ENCODE peak calls at places on chromosomes 6 and 20, in eight cellular contexts. E is RWPE1, B is stomach, L is adrenal gland, Z is brain microvascular endothelial cell, O is fibroblast of villous mesenchyme, T is cardiac muscle cell, W is endothelial cell. A is an unnamed sample.

GRCh38 chr6:30981942-30982772 is 1.4 kb upstream of the MUC21 start:
- DNase-seq in E (no peak), B (peak; percentile 52), L (peak; percentile 42), Z (peak; percentile 58), O (peak; percentile 65), T (peak; percentile 86), W (peak; percentile 7), A (no peak)

GRCh38 chr6:57247603-57248002 is 25.5 kb upstream of the RAB23 start:
- DNase-seq in E (no peak), B (no peak), L (no peak), Z (no peak), O (no peak), T (peak; percentile 37), W (no peak), A (no peak)

GRCh38 chr6:45650527-45651135 is 272.9 kb upstream of the SUPT3H start:
- DNase-seq in E (peak; percentile 76), B (no peak), L (no peak), Z (peak; percentile 94), O (peak; percentile 89), T (peak; percentile 66), W (no peak), A (no peak)

GRCh38 chr6:35717449-35718353 is 19.1 kb upstream of the ARMC12 start:
- DNase-seq in E (no peak), B (no peak), L (peak; percentile 13), Z (no peak), O (no peak), T (no peak), W (no peak), A (no peak)

GRCh38 chr6:61711849-61712248 is 574.2 kb downstream of the KHDRBS2 start:
- DNase-seq in E (no peak), B (no peak), L (no peak), Z (no peak), O (no peak), T (no peak), W (peak; percentile 5), A (no peak)

GRCh38 chr6:57221936-57222683 is at the start of gene RAB23:
- DNase-seq in E (peak; percentile 90), B (peak; percentile 84), L (peak; percentile 79), Z (peak; percentile 67), O (peak; percentile 88), T (peak; percentile 91), W (peak; percentile 91), A (peak; percentile 88)

GRCh38 chr6:79436232-79436631 is 101.0 kb downstream of the LCA5 start:
- DNase-seq in E (peak; percentile 59), B (no peak), L (no peak), Z (no peak), O (peak; percentile 78), T (peak; percentile 61), W (no peak), A (no peak)

GRCh38 chr20:32675223-32675975 is 1.7 kb upstream of the C20orf203 start:
- DNase-seq in E (no peak), B (no peak), L (no peak), Z (no peak), O (no peak), T (no peak), W (no peak), A (no peak)

GRCh38 chr6:36863670-36864540 is 10.7 kb downstream of the PPIL1 start:
- DNase-seq in E (no peak), B (no peak), L (no peak), Z (no peak), O (no peak), T (no peak), W (no peak), A (no peak)

GRCh38 chr6:150894191-150894744 is 28.8 kb downstream of the MTHFD1L start:
- DNase-seq in E (no peak), B (no peak), L (no peak), Z (no peak), O (no peak), T (no peak), W (no peak), A (peak; percentile 26)

GRCh38 chr6:150891886-150892485 is 26.5 kb downstream of the MTHFD1L start:
- DNase-seq in E (peak; percentile 43), B (peak; percentile 71), L (peak; percentile 63), Z (peak; percentile 86), O (peak; percentile 88), T (peak; percentile 87), W (peak; percentile 76), A (peak; percentile 62)

GRCh38 chr6:150895898-150896632 is 30.6 kb downstream of the MTHFD1L start:
- DNase-seq in E (no peak), B (no peak), L (no peak), Z (no peak), O (no peak), T (no peak), W (no peak), A (no peak)

GRCh38 chr6:150897400-150897943 is 32.0 kb downstream of the MTHFD1L start:
- DNase-seq in E (no peak), B (no peak), L (no peak), Z (no peak), O (no peak), T (no peak), W (no peak), A (no peak)

DNA sequence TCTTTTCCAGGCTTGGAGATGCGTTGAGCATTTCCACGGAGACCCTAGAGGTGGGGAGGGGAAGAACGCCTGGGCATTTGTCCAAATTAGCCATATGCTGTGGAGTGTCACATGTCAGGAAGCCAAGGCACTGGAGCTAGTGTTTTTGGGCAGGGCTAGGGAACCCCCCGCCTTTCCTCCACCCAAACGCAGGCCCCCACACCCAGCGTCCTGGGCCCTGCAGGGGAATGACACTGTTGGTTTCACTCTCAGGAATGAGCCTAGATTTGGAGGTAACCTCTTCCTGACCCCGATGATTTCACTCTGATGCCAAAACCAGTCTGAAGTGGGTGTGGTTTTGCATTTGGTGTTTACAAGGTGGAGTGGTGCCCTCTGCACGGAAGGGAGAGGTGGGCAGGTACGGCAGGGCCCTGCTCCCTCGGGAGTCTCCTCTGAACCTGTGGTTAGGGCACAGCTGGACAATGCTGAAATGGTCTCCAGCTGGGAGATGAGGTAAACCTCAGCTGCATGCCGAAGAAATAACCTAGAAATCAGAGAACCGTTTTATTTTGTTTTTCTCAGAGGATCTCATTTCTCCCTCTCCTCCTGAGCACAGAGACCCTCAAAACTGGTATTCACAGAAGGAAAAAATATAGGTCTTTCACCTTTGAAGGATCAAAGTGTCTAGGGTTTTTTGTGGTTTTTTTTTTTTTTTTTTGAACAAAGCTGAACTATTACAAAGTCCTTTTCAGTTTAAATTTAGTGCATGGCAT is 29.6 kb downstream of the MTHFD1L start:
- DNase-seq in E (peak; percentile 22), B (no peak), L (no peak), Z (peak; percentile 60), O (peak; percentile 56), T (peak; percentile 50), W (no peak), A (peak; percentile 76)
- TF ChIP-seq CTCF in E (no peak), B (no peak), L (no peak), Z (peak; percentile 37), O (peak; percentile 16), T (no peak), W (peak; percentile 16), A (peak; percentile 40)

DNA sequence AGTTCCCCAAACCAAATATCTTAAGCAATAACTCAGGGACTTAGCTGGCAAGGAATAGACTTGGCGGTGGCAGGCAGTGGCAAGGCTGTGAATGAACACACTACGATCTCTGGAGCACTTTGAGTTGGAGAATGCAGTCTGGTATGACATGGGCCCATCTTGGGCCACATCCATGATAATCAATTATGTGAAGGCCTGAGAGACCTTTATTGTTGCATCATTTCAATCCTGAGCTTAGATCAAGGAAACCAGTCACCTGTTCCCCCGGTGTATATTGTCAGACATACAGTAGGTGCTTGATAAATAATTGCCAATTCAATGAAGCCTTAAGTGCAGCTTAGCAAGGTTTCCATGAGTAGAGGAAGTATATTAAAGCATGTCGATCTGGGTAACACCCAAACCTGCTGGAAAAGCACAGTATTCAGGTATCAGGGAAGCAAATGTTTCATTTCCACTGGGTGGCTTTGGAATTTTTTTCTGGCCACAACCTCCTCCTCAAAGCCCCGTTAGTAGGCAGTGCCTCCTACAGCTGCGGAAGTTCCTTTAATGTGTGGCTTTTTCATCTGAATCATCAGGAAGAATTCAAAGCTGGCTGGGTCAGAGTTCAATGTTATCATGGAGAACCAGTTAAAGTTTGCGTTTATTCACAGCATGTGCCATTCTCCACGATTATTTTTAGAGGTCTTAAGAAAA is 10.2 kb downstream of the CASS4 start:
- DNase-seq in E (peak; percentile 49), B (no peak), L (no peak), Z (peak; percentile 79), O (peak; percentile 79), T (peak; percentile 79), W (no peak), A (no peak)
- TF ChIP-seq CTCF in E (no peak), B (no peak), L (no peak), Z (peak; percentile 25), O (peak; percentile 8), T (no peak), W (no peak), A (no peak)

GRCh38 chr20:358891-359555 is 12.1 kb downstream of the NRSN2 start:
- DNase-seq in E (no peak), B (no peak), L (no peak), Z (no peak), O (no peak), T (no peak), W (no peak), A (no peak)
- TF ChIP-seq CTCF in E (no peak), B (no peak), L (no peak), Z (no peak), O (no peak), T (no peak), W (no peak), A (no peak)

DNA sequence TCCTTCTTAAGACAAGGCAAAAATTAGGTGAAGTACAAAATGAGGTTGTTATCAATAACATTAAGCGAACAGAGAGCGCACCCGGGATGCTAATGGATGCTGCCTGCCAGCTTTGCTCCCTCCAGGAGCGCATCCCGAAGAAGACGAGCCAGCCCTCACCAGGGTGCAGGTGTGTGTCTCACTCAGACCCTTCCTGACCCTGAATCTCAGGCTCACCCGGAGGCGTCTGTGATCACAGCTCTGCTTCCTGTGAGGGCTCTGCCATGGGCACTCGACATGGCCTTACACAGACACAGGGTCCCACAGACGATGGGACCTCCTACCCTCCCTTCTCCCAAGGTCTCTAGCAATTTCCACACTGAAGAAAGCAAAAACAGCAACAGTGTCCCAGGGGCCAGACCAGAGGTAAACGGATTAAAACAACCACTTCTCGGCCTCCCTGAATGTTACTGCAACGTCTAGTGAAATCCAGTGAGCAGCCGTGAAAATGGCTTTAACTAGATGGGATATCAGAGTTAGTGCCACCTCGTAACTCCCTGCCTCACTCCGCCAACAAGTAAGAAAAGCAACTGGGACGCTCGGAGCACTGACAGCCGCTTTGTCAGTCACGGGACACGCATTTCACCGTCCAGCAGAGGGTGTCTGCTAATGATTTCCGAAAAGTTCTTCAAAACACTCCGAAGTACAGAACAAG is 11.7 kb downstream of the ZBTB46 start:
- DNase-seq in E (peak; percentile 45), B (no peak), L (no peak), Z (peak; percentile 30), O (peak; percentile 72), T (peak; percentile 42), W (no peak), A (no peak)
- TF ChIP-seq CTCF in E (peak; percentile 62), B (no peak), L (no peak), Z (peak; percentile 58), O (peak; percentile 43), T (peak; percentile 36), W (no peak), A (peak; percentile 50)

GRCh38 chr6:40558102-40558501 is 29.1 kb downstream of the LRFN2 start:
- DNase-seq in E (no peak), B (no peak), L (no peak), Z (no peak), O (no peak), T (no peak), W (no peak), A (no peak)
- TF ChIP-seq CTCF in E (no peak), B (no peak), L (no peak), Z (no peak), O (no peak), T (no peak), W (no peak), A (no peak)

GRCh38 chr6:2988076-2988425 is 11.6 kb upstream of the NQO2 start:
- DNase-seq in E (no peak), B (no peak), L (no peak), Z (no peak), O (no peak), T (no peak), W (no peak), A (no peak)
- TF ChIP-seq CTCF in E (no peak), B (no peak), L (no peak), Z (no peak), O (no peak), T (no peak), W (no peak), A (no peak)